ENCODE peak calls at places on chromosomes 11 and 22, in six cellular contexts. U is mesenchymal stem cell, Z is IMR-90, V is neuronal stem cell, L is mesendoderm, R is H1. M is an unnamed sample.

GRCh38 chr22:49412236-49412635 is 415.4 kb downstream of the BRD1 start:
- DNase-seq in U (no peak), Z (no peak), V (no peak), L (no peak), R (no peak), M (no peak)

GRCh38 chr22:42376721-42377177 is 55.5 kb downstream of the NFAM1 start:
- DNase-seq in U (peak), Z (peak), V (peak), L (peak), R (no peak), M (no peak)

GRCh38 chr11:103339485-103339857 is 230.2 kb downstream of the DYNC2H1 start:
- DNase-seq in U (no peak), Z (no peak), V (no peak), L (no peak), R (no peak), M (no peak)

GRCh38 chr11:120660024-120660565 is 148.5 kb downstream of the GRIK4 start:
- DNase-seq in U (peak), Z (peak), V (no peak), L (peak), R (no peak), M (no peak)

GRCh38 chr11:35126000-35126878 is 12.7 kb upstream of the CD44 start:
- DNase-seq in U (no peak), Z (no peak), V (no peak), L (no peak), R (no peak), M (no peak)

GRCh38 chr11:62461740-62462522 is 43.1 kb downstream of the SCGB1A1 start:
- DNase-seq in U (peak), Z (peak), V (no peak), L (no peak), R (no peak), M (no peak)

GRCh38 chr22:31141551-31141950 is 1.2 kb upstream of the PLA2G3 start:
- DNase-seq in U (no peak), Z (no peak), V (no peak), L (no peak), R (no peak), M (no peak)

GRCh38 chr11:95283653-95284052 is 52.7 kb upstream of the SESN3 start:
- DNase-seq in U (peak), Z (no peak), V (no peak), L (no peak), R (no peak), M (peak)

GRCh38 chr11:80606726-80607125 is 1165.9 kb upstream of the TENM4 start:
- DNase-seq in U (no peak), Z (no peak), V (no peak), L (no peak), R (no peak), M (no peak)

GRCh38 chr11:120239713-120240640 is at the start of gene POU2F3:
- DNase-seq in U (no peak), Z (no peak), V (no peak), L (peak), R (no peak), M (no peak)

GRCh38 chr11:17790453-17790852 is 55.9 kb downstream of the KCNC1 start:
- DNase-seq in U (peak), Z (peak), V (no peak), L (no peak), R (no peak), M (peak)

GRCh38 chr22:46563381-46564083 is 26.1 kb upstream of the CELSR1 start:
- DNase-seq in U (peak), Z (peak), V (no peak), L (peak), R (no peak), M (peak)

GRCh38 chr22:43164636-43165035 is 13.3 kb downstream of the TSPO start:
- DNase-seq in U (no peak), Z (no peak), V (no peak), L (no peak), R (no peak), M (peak)

GRCh38 chr11:57421805-57422204 is 5.1 kb downstream of the SLC43A3 start:
- DNase-seq in U (no peak), Z (no peak), V (no peak), L (no peak), R (no peak), M (no peak)

GRCh38 chr11:8360086-8360828 is 96.6 kb upstream of the LMO1 start:
- DNase-seq in U (no peak), Z (no peak), V (no peak), L (no peak), R (no peak), M (no peak)

GRCh38 chr11:70322653-70323052 is 52.2 kb downstream of the PPFIA1 start:
- DNase-seq in U (peak), Z (no peak), V (no peak), L (peak), R (no peak), M (no peak)

GRCh38 chr11:1100417-1101245 is 26.0 kb downstream of the MUC2 start:
- DNase-seq in U (no peak), Z (no peak), V (no peak), L (no peak), R (no peak), M (no peak)

GRCh38 chr22:37529652-37530345 is 10.6 kb upstream of the CARD10 start:
- DNase-seq in U (no peak), Z (no peak), V (no peak), L (no peak), R (no peak), M (no peak)

GRCh38 chr11:65130631-65131416 is 3.5 kb downstream of the SYVN1 start:
- DNase-seq in U (no peak), Z (no peak), V (no peak), L (no peak), R (no peak), M (no peak)

GRCh38 chr11:116335891-116336290 is 436.9 kb downstream of the BUD13 start:
- DNase-seq in U (no peak), Z (no peak), V (no peak), L (no peak), R (no peak), M (no peak)

GRCh38 chr11:45423036-45423435 is 136.9 kb upstream of the SYT13 start:
- DNase-seq in U (no peak), Z (no peak), V (no peak), L (no peak), R (no peak), M (no peak)

GRCh38 chr11:119335655-119336543 is 1.6 kb downstream of the RNF26 start:
- DNase-seq in U (no peak), Z (no peak), V (no peak), L (no peak), R (no peak), M (no peak)

GRCh38 chr11:1660025-1660867 is 30.7 kb downstream of the KRTAP5-5 start:
- DNase-seq in U (no peak), Z (no peak), V (no peak), L (no peak), R (no peak), M (no peak)

GRCh38 chr11:20114588-20114987 is 45.7 kb downstream of the DBX1 start:
- DNase-seq in U (no peak), Z (peak), V (no peak), L (no peak), R (no peak), M (no peak)

GRCh38 chr11:75262436-75262835 is 21.9 kb downstream of the TPBGL start:
- DNase-seq in U (no peak), Z (no peak), V (no peak), L (no peak), R (no peak), M (no peak)

GRCh38 chr22:29766632-29767288 is at the start of gene ZMAT5:
- DNase-seq in U (peak), Z (peak), V (peak), L (peak), R (peak), M (peak)
- H2BK5ac ChIP-seq in U (no peak), Z (peak), V (peak), L (peak), R (peak), M (peak)

DNA sequence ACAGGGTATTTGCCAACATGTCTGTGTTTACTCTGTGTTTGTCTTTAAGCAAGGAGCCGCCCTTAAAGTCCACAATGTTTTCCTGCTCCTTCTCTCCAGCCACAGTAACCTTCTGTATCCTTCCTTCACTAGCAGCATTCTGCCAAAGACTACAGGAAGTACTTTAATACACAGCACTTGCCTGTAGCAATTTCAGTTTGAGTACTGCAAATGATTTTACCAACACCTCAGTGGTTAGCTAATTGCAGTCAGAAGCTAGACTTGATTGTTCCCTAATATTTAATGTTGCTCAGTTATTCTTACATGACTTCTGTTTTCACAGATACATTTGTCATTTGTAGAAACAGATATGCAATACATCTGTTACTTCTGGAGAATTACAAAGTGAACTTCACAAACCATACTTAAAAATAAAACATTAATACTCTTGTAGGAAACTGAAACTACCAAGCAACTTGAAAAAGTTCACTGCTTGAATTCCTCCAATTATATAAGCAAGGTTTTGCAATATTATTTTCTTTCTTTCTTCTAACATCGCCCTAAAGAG is 69.1 kb downstream of the FCHSD2 start:
- DNase-seq in U (peak), Z (peak), V (no peak), L (no peak), R (no peak), M (no peak)
- H3K4me3 ChIP-seq in U (no peak), Z (no peak), V (no peak), L (no peak), R (no peak), M (no peak)

GRCh38 chr22:44746061-44746789 is 6.2 kb upstream of the ARHGAP8 start:
- DNase-seq in U (no peak), Z (no peak), V (no peak), L (no peak), R (no peak), M (no peak)

GRCh38 chr22:44748524-44748923 is 3.9 kb upstream of the ARHGAP8 start:
- DNase-seq in U (no peak), Z (no peak), V (no peak), L (no peak), R (no peak), M (no peak)

GRCh38 chr22:44750481-44750880 is 1.9 kb upstream of the ARHGAP8 start:
- DNase-seq in U (no peak), Z (no peak), V (no peak), L (no peak), R (no peak), M (no peak)

GRCh38 chr22:44743804-44744211 is 8.6 kb upstream of the ARHGAP8 start:
- DNase-seq in U (no peak), Z (peak), V (no peak), L (peak), R (no peak), M (no peak)

DNA sequence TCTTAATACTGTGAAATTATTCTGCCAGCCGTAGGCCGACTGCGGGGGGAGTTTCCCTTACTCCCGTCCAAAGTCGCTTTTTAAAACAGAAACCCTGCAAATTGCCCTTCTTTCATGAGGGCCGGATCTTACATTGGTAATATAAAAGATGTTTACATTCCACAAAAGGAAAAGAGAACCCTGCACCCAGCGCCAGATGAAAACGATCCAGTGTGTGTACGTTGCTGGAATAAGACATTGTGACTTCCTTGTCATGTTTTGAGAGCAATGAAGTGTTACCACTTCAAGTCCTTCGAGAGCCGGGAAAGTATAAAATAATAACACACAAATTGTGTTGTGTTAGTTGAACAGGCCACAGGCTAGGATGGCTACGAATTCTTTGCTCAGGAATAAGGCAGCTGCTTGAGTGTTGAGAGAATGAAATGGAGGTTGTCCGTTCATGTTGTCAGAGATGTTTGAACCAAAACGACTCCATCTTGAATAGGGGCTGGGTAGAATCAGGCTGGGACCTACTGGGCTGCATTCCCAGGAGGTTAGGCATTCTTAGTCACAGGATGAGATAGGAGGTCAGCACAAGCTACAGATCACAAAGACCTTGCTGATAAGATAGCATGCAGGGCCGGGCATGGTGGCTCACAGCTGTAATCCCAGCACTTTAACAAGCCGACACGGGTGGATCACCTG is 5.4 kb upstream of the ARHGAP8 start:
- DNase-seq in U (no peak), Z (peak), V (no peak), L (peak), R (no peak), M (peak)
- H3K18ac ChIP-seq in U (no peak), Z (peak), V (no peak), L (peak), R (peak), M (no peak)

GRCh38 chr11:128521697-128522062 is 65.7 kb downstream of the ETS1 start:
- DNase-seq in U (peak), Z (no peak), V (no peak), L (no peak), R (no peak), M (no peak)

GRCh38 chr11:128522943-128523518 is 64.3 kb downstream of the ETS1 start:
- DNase-seq in U (peak), Z (no peak), V (no peak), L (no peak), R (no peak), M (no peak)

GRCh38 chr11:128523616-128524015 is 63.7 kb downstream of the ETS1 start:
- DNase-seq in U (peak), Z (peak), V (no peak), L (no peak), R (no peak), M (peak)

GRCh38 chr11:128520886-128521696 is 66.3 kb downstream of the ETS1 start:
- DNase-seq in U (no peak), Z (no peak), V (no peak), L (no peak), R (no peak), M (no peak)

GRCh38 chr11:128522063-128522942 is 65.1 kb downstream of the ETS1 start:
- DNase-seq in U (peak), Z (peak), V (peak), L (peak), R (peak), M (peak)
- H2BK5ac ChIP-seq in U (peak), Z (peak), V (no peak), L (peak), R (peak), M (peak)